ENCODE peak calls at places on chromosomes 16 and 17, in six cellular contexts. I is Panc1; Y is uterus; P is fibroblast of lung; B is A549; K is CD4-positive, CD25-positive, alpha-beta regulatory T cell. R is an unnamed sample.
A peak's percentile ranks its signal among the peaks of the same experiment; 100 is the strongest.

GRCh38 chr17:41571561-41572434 is at the start of gene KRT9:
- DNase-seq in I (no peak), Y (no peak), P (no peak), B (no peak), K (no peak), R (no peak)

GRCh38 chr16:561957-562938 is 2.1 kb downstream of the PRR35 start:
- DNase-seq in I (no peak), Y (no peak), P (no peak), B (no peak), K (no peak), R (no peak)

GRCh38 chr17:48961516-48962233 is 6.7 kb downstream of the GIP start:
- DNase-seq in I (no peak), Y (no peak), P (peak; percentile 38), B (peak; percentile 83), K (no peak), R (no peak)

GRCh38 chr17:15966879-15967248 is 21.9 kb downstream of the ADORA2B start:
- DNase-seq in I (no peak), Y (peak; percentile 8), P (no peak), B (no peak), K (no peak), R (no peak)

GRCh38 chr16:31112711-31113419 is 4.6 kb upstream of the KAT8 start:
- DNase-seq in I (no peak), Y (no peak), P (no peak), B (no peak), K (no peak), R (no peak)

GRCh38 chr16:81831722-81832126 is 52.6 kb downstream of the PLCG2 start:
- DNase-seq in I (no peak), Y (peak; percentile 20), P (no peak), B (no peak), K (no peak), R (no peak)

GRCh38 chr17:2186937-2187336 is 116.6 kb downstream of the SMG6 start:
- DNase-seq in I (no peak), Y (no peak), P (no peak), B (no peak), K (no peak), R (no peak)

GRCh38 chr16:1089439-1089821 is 6.6 kb downstream of the C1QTNF8 start:
- DNase-seq in I (no peak), Y (no peak), P (no peak), B (no peak), K (no peak), R (no peak)

GRCh38 chr17:77366558-77367245 is 225.9 kb downstream of the SEC14L1 start:
- DNase-seq in I (no peak), Y (peak; percentile 25), P (peak; percentile 78), B (no peak), K (no peak), R (no peak)

GRCh38 chr16:75742424-75743047 is 16.2 kb upstream of the CPHXL start:
- DNase-seq in I (no peak), Y (no peak), P (peak; percentile 4), B (peak; percentile 31), K (no peak), R (no peak)

GRCh38 chr17:18988546-18989173 is 15.9 kb downstream of the FAM83G start:
- DNase-seq in I (no peak), Y (no peak), P (no peak), B (peak; percentile 42), K (no peak), R (peak; percentile 35)

GRCh38 chr17:82699551-82699950 is 1.1 kb upstream of the RAB40B start:
- DNase-seq in I (no peak), Y (no peak), P (no peak), B (no peak), K (no peak), R (no peak)
- H3K4me1 ChIP-seq in I (peaks cover 5% of the 10 kb centered on the region), Y (peaks cover 16% of the 10 kb centered on the region), P (peaks cover 5% of the 10 kb centered on the region), B (peaks cover 31% of the 10 kb centered on the region), K (peaks cover 18% of the 10 kb centered on the region), R (peaks cover 7% of the 10 kb centered on the region)

GRCh38 chr17:71267668-71268067 is 853.2 kb upstream of the SOX9 start:
- DNase-seq in I (no peak), Y (no peak), P (no peak), B (no peak), K (no peak), R (no peak)
- H3K4me3 ChIP-seq in I (no peak overlapping the region), Y (no peak overlapping the region), P (no peak overlapping the region), B (no peak overlapping the region), K (no peak overlapping the region), R (no peak overlapping the region)

DNA sequence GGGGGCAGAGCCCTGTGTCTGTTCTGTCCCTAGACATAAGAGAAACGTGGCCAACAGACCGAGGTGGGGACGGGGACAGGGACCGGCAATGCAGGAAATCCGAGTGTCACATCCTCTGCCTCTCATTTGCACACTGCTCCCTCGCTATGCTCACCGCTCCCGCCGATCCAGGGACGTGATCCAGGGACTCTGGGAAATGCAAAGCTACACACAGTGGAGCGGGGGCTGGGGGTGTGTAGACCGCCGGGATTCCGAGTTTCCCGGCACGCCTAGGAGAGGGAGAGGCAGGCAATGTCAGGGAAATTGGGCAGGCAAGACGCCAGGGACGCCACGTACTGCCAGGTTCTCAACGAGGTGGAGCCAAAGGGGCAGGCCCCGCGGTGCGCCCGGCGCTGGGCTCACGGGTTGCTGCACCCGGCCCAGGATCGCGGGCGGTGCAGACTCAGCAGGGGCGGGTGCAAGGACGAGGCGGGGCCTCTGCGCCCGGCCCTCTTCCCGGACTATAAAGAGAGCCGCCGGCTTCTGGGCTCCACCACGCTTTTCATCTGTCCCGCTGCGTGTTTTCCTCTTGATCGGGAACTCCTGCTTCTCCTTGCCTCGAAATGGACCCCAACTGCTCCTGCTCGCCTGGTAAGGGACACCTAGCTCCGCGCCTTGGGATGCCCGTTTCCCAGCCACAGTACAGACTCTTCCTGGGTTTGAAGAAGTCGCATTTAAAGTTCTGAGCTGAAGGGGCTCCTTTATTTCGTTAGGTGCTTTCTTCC is at the start of gene MT1X:
- DNase-seq in I (no peak), Y (peak; percentile 92), P (peak; percentile 84), B (peak; percentile 89), K (peak; percentile 76), R (peak; percentile 95)
- H3K4me1 ChIP-seq in I (peaks cover 7% of the 10 kb centered on the region), Y (no peaks in the 10 kb centered on the region), P (peaks cover 4% of the 10 kb centered on the region), B (peaks cover 9% of the 10 kb centered on the region), K (peaks cover 29% of the 10 kb centered on the region), R (peaks cover 4% of the 10 kb centered on the region)

GRCh38 chr17:75869282-75870141 is 8.9 kb downstream of the TRIM47 start:
- DNase-seq in I (no peak), Y (no peak), P (peak; percentile 83), B (peak; percentile 57), K (no peak), R (no peak)

GRCh38 chr17:75861927-75862317 is 6.8 kb upstream of the WBP2 start:
- DNase-seq in I (no peak), Y (peak; percentile 67), P (peak; percentile 54), B (no peak), K (no peak), R (no peak)

GRCh38 chr17:75864448-75864871 is 9.3 kb upstream of the WBP2 start:
- DNase-seq in I (no peak), Y (peak; percentile 84), P (peak; percentile 96), B (no peak), K (no peak), R (no peak)
- H3K4me3 ChIP-seq in I (no peak overlapping the region), Y (no peak overlapping the region), P (no peak overlapping the region), B (no peak overlapping the region), K (no peak overlapping the region), R (no peak overlapping the region)

DNA sequence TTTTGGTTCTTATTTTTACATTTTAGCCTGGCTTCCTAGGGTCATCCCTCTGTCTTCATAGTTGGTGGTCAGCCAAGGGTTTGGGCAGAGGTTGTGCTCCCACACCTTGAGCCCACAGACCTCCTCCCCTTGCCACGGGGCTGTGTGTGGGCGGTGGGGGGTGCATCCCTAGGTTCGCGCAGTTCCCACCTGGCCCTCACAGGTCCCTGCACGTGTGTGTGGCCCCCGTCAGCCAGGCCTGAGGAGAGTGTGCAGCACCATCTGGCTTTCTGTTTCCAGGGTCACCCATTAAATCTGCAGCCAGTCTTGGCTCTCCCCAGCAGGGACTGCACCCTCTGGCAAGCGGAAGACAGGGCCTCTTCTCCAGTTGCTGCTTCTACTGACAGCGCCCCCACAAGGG is 13.6 kb upstream of the OGFOD3 start:
- DNase-seq in I (no peak), Y (no peak), P (no peak), B (no peak), K (no peak), R (no peak)
- H3K4me1 ChIP-seq in I (no peaks in the 10 kb centered on the region), Y (no peaks in the 10 kb centered on the region), P (no peaks in the 10 kb centered on the region), B (no peaks in the 10 kb centered on the region), K (peaks cover 16% of the 10 kb centered on the region), R (peaks cover 5% of the 10 kb centered on the region)

R was measured in trophoblast cell.